ENCODE peak calls at places on chromosomes 4 and X, in five cellular contexts. T is BJ, A is OCI-LY7, I is cardiac muscle cell, X is heart right ventricle. Q is an unnamed sample.

GRCh38 chr4:5940470-5941203 is 47.8 kb upstream of the CRMP1 start:
- DNase-seq in I (peak), X (no peak), T (no peak), A (no peak), Q (peak)

GRCh38 chr4:186366326-186366725 is 100.3 kb downstream of the F11 start:
- DNase-seq in T (no peak), I (no peak), A (no peak), X (no peak), Q (no peak)

GRCh38 chr4:99087887-99088484 is 602 bp downstream of the ADH5 start:
- DNase-seq in I (peak), X (peak), A (peak), T (peak), Q (peak)

GRCh38 chrX:46837543-46838481 is 969 bp downstream of the RP2 start:
- DNase-seq in A (peak), X (no peak), T (no peak), I (no peak), Q (no peak)

GRCh38 chr4:74623041-74623440 is 171.3 kb downstream of the BTC start:
- DNase-seq in I (peak), T (no peak), A (peak), X (no peak), Q (peak)

GRCh38 chr4:19806865-19807264 is 444.8 kb upstream of the SLIT2 start:
- DNase-seq in I (peak), X (no peak), A (no peak), T (no peak), Q (no peak)

GRCh38 chr4:38867478-38868054 is at the start of gene FAM114A1:
- DNase-seq in A (no peak), I (peak), X (peak), T (no peak), Q (peak)

GRCh38 chr4:79197275-79198009 is 128.4 kb downstream of the NAA11 start:
- DNase-seq in T (no peak), A (no peak), I (no peak), X (no peak), Q (no peak)

GRCh38 chr4:118834960-118835895 is 698 bp downstream of the SEC24D start:
- DNase-seq in T (peak), A (peak), I (peak), X (peak), Q (peak)

GRCh38 chr4:38512840-38513239 is 151.2 kb upstream of the KLF3 start:
- DNase-seq in T (no peak), X (no peak), I (no peak), A (no peak), Q (no peak)

GRCh38 chr4:168221298-168221697 is 97.3 kb downstream of the DDX60 start:
- DNase-seq in I (no peak), X (no peak), A (no peak), T (peak), Q (peak)

GRCh38 chrX:40004916-40005289 is 92.9 kb downstream of the BCOR start:
- DNase-seq in A (no peak), X (no peak), I (no peak), T (no peak), Q (no peak)

GRCh38 chr4:92234393-92235176 is 69.2 kb upstream of the GRID2 start:
- DNase-seq in A (no peak), T (peak), I (no peak), X (no peak), Q (peak)

DNA sequence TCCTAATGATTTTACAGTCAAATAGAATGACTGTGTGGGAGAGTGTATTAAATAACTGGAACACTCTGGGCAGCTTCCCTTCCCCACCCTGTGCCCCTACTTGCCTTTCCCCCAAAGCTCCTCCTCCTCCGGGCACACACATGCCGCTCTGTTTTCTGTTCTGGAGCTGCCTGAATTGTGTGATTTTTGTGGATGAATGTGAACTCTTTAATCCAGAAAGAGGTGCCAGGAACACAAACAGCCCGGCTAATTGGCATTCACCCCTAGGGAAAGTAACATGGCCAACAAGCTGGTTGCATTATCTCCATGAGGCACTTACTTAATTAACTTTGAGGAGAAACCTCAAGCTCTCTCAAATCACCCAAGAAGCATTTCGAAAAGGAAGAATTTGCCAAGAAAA is 28.2 kb downstream of the FGF2 start:
- DNase-seq in X (no peak), I (no peak), A (no peak), T (no peak), Q (no peak)
- H3K4me3 ChIP-seq in X (no peak), I (no peak), A (no peak), T (no peak), Q (peak)

DNA sequence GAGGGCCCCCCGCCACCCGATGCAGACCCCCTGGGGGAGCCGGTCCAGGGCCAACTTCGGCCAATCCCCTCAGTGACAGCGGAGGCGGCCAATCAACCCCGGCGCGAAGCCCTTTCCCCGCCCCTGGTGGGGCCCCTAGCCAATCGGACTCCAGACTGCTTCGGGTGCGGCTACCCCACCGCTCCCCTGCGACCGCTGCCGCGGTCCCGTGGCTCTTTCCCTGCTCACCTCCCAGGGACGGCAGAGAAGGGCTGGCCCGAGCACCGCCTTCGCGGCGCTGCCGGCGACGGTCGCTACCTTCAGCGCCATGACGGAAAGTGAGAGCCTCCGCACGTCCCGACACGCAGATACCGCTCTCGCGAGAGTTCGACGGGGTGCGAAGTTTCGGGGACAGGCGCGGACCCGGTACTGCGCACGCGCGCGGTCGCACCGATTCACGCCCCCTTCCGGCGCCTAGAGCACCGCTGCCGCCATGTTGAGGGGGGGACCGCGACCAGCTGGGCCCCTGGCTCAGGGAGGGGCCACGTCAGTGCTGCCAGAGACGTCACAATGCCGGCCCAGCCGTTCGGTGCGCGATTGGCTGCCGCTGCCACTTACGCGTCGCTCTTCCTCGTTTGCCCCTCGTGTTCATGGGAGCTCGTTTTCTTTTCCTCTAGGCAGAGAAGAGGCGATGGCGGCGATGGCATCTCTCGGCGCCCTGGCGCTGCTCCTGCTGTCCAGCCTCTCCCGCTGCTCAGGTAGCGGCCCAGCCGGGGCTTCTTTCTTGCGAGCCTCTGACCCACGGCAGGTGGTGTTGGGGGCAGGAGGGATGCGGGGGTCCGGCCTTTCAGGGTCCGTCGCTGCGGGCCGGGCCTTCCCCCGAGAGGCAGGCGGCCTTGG is at the start of the genes IDH3G and SSR4:
- DNase-seq in T (peak), X (peak), I (peak), A (peak), Q (peak)
- TF ChIP-seq CTCF in T (peak), X (peak), I (no peak), A (no peak), Q (no peak)

GRCh38 chr4:76301775-76302162 is 4.8 kb upstream of the STBD1 start:
- DNase-seq in X (no peak), I (no peak), T (no peak), A (no peak), Q (no peak)
- H3K4me3 ChIP-seq in X (no peak), I (no peak), T (no peak), A (no peak), Q (no peak)

GRCh38 chr4:88661724-88662123 is 35.9 kb downstream of the NAP1L5 start:
- DNase-seq in X (no peak), T (peak), I (no peak), A (no peak), Q (peak)

GRCh38 chr4:88655226-88655625 is 42.4 kb downstream of the NAP1L5 start:
- DNase-seq in A (no peak), I (no peak), X (no peak), T (no peak), Q (no peak)

GRCh38 chr4:88659890-88660208 is 37.8 kb downstream of the NAP1L5 start:
- DNase-seq in A (no peak), I (no peak), X (no peak), T (no peak), Q (no peak)

GRCh38 chr4:88660446-88661294 is 37.0 kb downstream of the NAP1L5 start:
- DNase-seq in I (no peak), A (no peak), T (peak), X (no peak), Q (peak)

GRCh38 chr4:88659061-88659889 is 38.4 kb downstream of the NAP1L5 start:
- DNase-seq in I (peak), A (peak), T (no peak), X (peak), Q (peak)
- TF ChIP-seq CTCF in I (peak), A (peak), T (peak), X (peak), Q (peak)